ENCODE peak calls at places on chromosome 22, in seven cellular contexts. F is NAMALWA, B is neural crest cell, S is hippocampal formation, P is HT-29, L is mucosa of gallbladder, J is SW 1271. K is an unnamed sample.

GRCh38 chr22:26259510-26259909 is 90.2 kb downstream of the SEZ6L start:
- DNase-seq in F (peak), B (peak), S (no peak), P (peak), L (peak), J (no peak), K (peak)

GRCh38 chr22:30870451-30871345 is 97.9 kb downstream of the MORC2 start:
- DNase-seq in F (no peak), B (no peak), S (no peak), P (no peak), L (no peak), J (no peak), K (no peak)

GRCh38 chr22:38871360-38872171 is 450 bp downstream of the CBX6 start:
- DNase-seq in F (peak), B (no peak), S (no peak), P (no peak), L (no peak), J (no peak), K (peak)

GRCh38 chr22:47678667-47679287 is 916.3 kb downstream of the TBC1D22A start:
- DNase-seq in F (no peak), B (no peak), S (no peak), P (no peak), L (no peak), J (no peak), K (no peak)

GRCh38 chr22:42203609-42204008 is 66.8 kb downstream of the TCF20 start:
- DNase-seq in F (no peak), B (no peak), S (no peak), P (no peak), L (no peak), J (no peak), K (no peak)

GRCh38 chr22:23609983-23610781 is 21.9 kb downstream of the DRICH1 start:
- DNase-seq in F (no peak), B (no peak), S (no peak), P (no peak), L (no peak), J (no peak), K (peak)

GRCh38 chr22:39512026-39512425 is 8.3 kb upstream of the ATF4 start:
- DNase-seq in F (no peak), B (no peak), S (no peak), P (no peak), L (no peak), J (no peak), K (no peak)

GRCh38 chr22:26986884-26987283 is 329.5 kb downstream of the MIAT start:
- DNase-seq in F (no peak), B (no peak), S (no peak), P (no peak), L (no peak), J (no peak), K (no peak)

GRCh38 chr22:23282089-23282501 is 101.8 kb downstream of the BCR start:
- DNase-seq in F (no peak), B (no peak), S (no peak), P (peak), L (peak), J (peak), K (peak)

GRCh38 chr22:45996241-45997076 is 19.5 kb upstream of the WNT7B start:
- DNase-seq in F (no peak), B (no peak), S (peak), P (no peak), L (no peak), J (no peak), K (peak)

GRCh38 chr22:45583504-45583903 is 80.8 kb downstream of the FBLN1 start:
- DNase-seq in F (no peak), B (no peak), S (no peak), P (no peak), L (no peak), J (no peak), K (no peak)

GRCh38 chr22:50544078-50544745 is 1.5 kb upstream of the KLHDC7B start:
- DNase-seq in F (peak), B (peak), S (peak), P (peak), L (peak), J (no peak), K (peak)

K was measured in M059J.